ENCODE peak calls at places on chromosomes 2 and 18, in seven cellular contexts. I is neural crest cell; N is stimulated activated CD8-positive, alpha-beta memory T cell treated with anti-CD3 and anti-CD28 coated beads, Interleukin-15, amount 100 ng/mL, for 48 hours; T is coronary artery; Q is NCI-H1417; A is dorsolateral prefrontal cortex; H is HCT116. C is an unnamed sample.

GRCh38 chr2:10426726-10427567 is 21.2 kb downstream of the ODC1 start:
- DNase-seq in I (peak), N (no peak), T (no peak), Q (no peak), A (no peak), H (no peak), C (no peak)

GRCh38 chr2:170973225-170973491 is 44.1 kb downstream of the GORASP2 start:
- DNase-seq in I (no peak), N (no peak), T (no peak), Q (no peak), A (no peak), H (no peak), C (no peak)

GRCh38 chr2:106562232-106562631 is 75.1 kb downstream of the CD8B2 start:
- DNase-seq in I (no peak), N (no peak), T (peak), Q (no peak), A (no peak), H (no peak), C (no peak)

GRCh38 chr2:29766191-29766590 is 155.2 kb downstream of the ALK start:
- DNase-seq in I (no peak), N (no peak), T (no peak), Q (no peak), A (no peak), H (no peak), C (no peak)

GRCh38 chr2:150303281-150303680 is 184.2 kb downstream of the RND3 start:
- DNase-seq in I (no peak), N (no peak), T (no peak), Q (no peak), A (no peak), H (peak), C (peak)

GRCh38 chr18:11149441-11150270 is at the start of gene PIEZO2:
- DNase-seq in I (peak), N (no peak), T (peak), Q (peak), A (peak), H (no peak), C (peak)

GRCh38 chr18:9877655-9878014 is 8.1 kb upstream of the TXNDC2 start:
- DNase-seq in I (no peak), N (no peak), T (no peak), Q (no peak), A (no peak), H (no peak), C (no peak)

GRCh38 chr2:177422271-177422670 is 29.7 kb downstream of the AGPS start:
- DNase-seq in I (no peak), N (no peak), T (no peak), Q (no peak), A (no peak), H (no peak), C (no peak)

GRCh38 chr18:70363861-70364260 is 75.0 kb downstream of the SOCS6 start:
- DNase-seq in I (no peak), N (no peak), T (no peak), Q (no peak), A (no peak), H (peak), C (peak)

GRCh38 chr2:83282067-83282795 is 1176.8 kb downstream of the SUCLG1 start:
- DNase-seq in I (no peak), N (no peak), T (no peak), Q (no peak), A (no peak), H (no peak), C (no peak)

GRCh38 chr2:163155279-163155883 is 316.8 kb upstream of the KCNH7 start:
- DNase-seq in I (no peak), N (no peak), T (no peak), Q (no peak), A (no peak), H (peak), C (peak)

GRCh38 chr2:96156011-96156820 is 11.0 kb upstream of the DUSP2 start:
- DNase-seq in I (no peak), N (peak), T (no peak), Q (no peak), A (peak), H (no peak), C (no peak)

GRCh38 chr2:199797431-199797830 is 53.6 kb downstream of the FTCDNL1 start:
- DNase-seq in I (no peak), N (no peak), T (no peak), Q (no peak), A (no peak), H (no peak), C (no peak)

GRCh38 chr2:213224366-213224765 is 59.9 kb upstream of the SPAG16 start:
- DNase-seq in I (no peak), N (no peak), T (no peak), Q (no peak), A (no peak), H (no peak), C (no peak)